ENCODE peak calls at places on chromosomes 7 and 10, in four cellular contexts. H is IMR-90; Q is astrocyte of the spinal cord; Y is activated naive CD4-positive, alpha-beta T cell. N is an unnamed sample.

GRCh38 chr7:55377162-55377810 is 12.1 kb downstream of the LANCL2 start:
- DNase-seq in H (no peak), Q (no peak), Y (no peak), N (no peak)

GRCh38 chr7:46710927-46711326 is 789.9 kb upstream of the IGFBP3 start:
- DNase-seq in H (no peak), Q (no peak), Y (no peak), N (no peak)

GRCh38 chr10:114304017-114304565 is 65.0 kb downstream of the VWA2 start:
- DNase-seq in H (peak; percentile 88), Q (peak; percentile 93), Y (peak; percentile 39), N (no peak)

GRCh38 chr10:132458595-132459251 is 61.7 kb downstream of the PWWP2B start:
- DNase-seq in H (no peak), Q (no peak), Y (peak; percentile 70), N (no peak)

GRCh38 chr7:53539558-53539957 is 504.1 kb downstream of the POM121L12 start:
- DNase-seq in H (no peak), Q (no peak), Y (no peak), N (no peak)

GRCh38 chr7:38756521-38756920 is 125.3 kb upstream of the AMPH start:
- DNase-seq in H (peak; percentile 29), Q (no peak), Y (no peak), N (no peak)

GRCh38 chr7:12851841-12852240 is 164.4 kb downstream of the ARL4A start:
- DNase-seq in H (no peak), Q (no peak), Y (no peak), N (no peak)

GRCh38 chr7:12730523-12730922 is 43.1 kb downstream of the ARL4A start:
- DNase-seq in H (no peak), Q (no peak), Y (no peak), N (no peak)

GRCh38 chr7:13336227-13336626 is 648.8 kb downstream of the ARL4A start:
- DNase-seq in H (peak; percentile 29), Q (peak; percentile 64), Y (no peak), N (no peak)

GRCh38 chr7:31517103-31517502 is 3.2 kb downstream of the ITPRID1 start:
- DNase-seq in H (no peak), Q (no peak), Y (no peak), N (no peak)

GRCh38 chr7:51290702-51291290 is 25.8 kb downstream of the COBL start:
- DNase-seq in H (no peak), Q (no peak), Y (no peak), N (no peak)

GRCh38 chr7:155285423-155286220 is 12.1 kb upstream of the INSIG1 start:
- DNase-seq in H (no peak), Q (no peak), Y (no peak), N (no peak)

GRCh38 chr7:141671705-141672496 is 30.1 kb downstream of the DENND11 start:
- DNase-seq in H (no peak), Q (no peak), Y (no peak), N (no peak)

GRCh38 chr7:128830231-128831177 is at the start of gene FLNC:
- DNase-seq in H (peak; percentile 71), Q (peak; percentile 80), Y (peak; percentile 10), N (no peak)

GRCh38 chr10:132623996-132624846 is 86.6 kb downstream of the INPP5A start:
- DNase-seq in H (no peak), Q (no peak), Y (no peak), N (no peak)

GRCh38 chr10:110045772-110046171 is 38.0 kb downstream of the ADD3 start:
- DNase-seq in H (no peak), Q (no peak), Y (no peak), N (no peak)

N was measured in esophagus squamous epithelium.